ENCODE peak calls at places on chromosomes 11 and 22, in nine cellular contexts. O, B, X, J, F, G, Y, W and C are unnamed samples.

GRCh38 chr22:26563022-26563421 is 26.9 kb downstream of the TPST2 start:
- DNase-seq in B (no peak), G (no peak), W (no peak), F (no peak), X (no peak), Y (no peak), J (no peak), O (no peak), C (no peak)

GRCh38 chr11:126355324-126355925 is at the start of gene ST3GAL4:
- DNase-seq in B (peak; percentile 96), O (peak; percentile 83), F (peak; percentile 51), W (peak; percentile 13), G (peak; percentile 71), X (peak; percentile 93), J (peak; percentile 49), Y (peak; percentile 92), C (peak; percentile 80)

GRCh38 chr11:78022397-78023396 is at the start of gene KCTD14:
- DNase-seq in X (peak; percentile 58), F (no peak), Y (peak; percentile 47), J (no peak), G (no peak), O (peak; percentile 73), W (no peak), B (no peak), C (no peak)

GRCh38 chr11:128711136-128711535 is 17.3 kb downstream of the FLI1 start:
- DNase-seq in O (no peak), F (no peak), J (no peak), G (no peak), W (no peak), B (no peak), Y (no peak), X (no peak), C (no peak)

GRCh38 chr11:9692696-9693095 is 28.8 kb downstream of the SWAP70 start:
- DNase-seq in J (no peak), Y (no peak), B (peak; percentile 65), W (no peak), X (no peak), O (no peak), F (no peak), G (no peak), C (no peak)

GRCh38 chr22:37365950-37366349 is 61.3 kb downstream of the ELFN2 start:
- DNase-seq in W (no peak), B (no peak), F (no peak), X (no peak), J (no peak), Y (no peak), G (no peak), O (no peak), C (no peak)

GRCh38 chr11:121036981-121037380 is 13.1 kb downstream of the TBCEL start:
- DNase-seq in F (no peak), G (no peak), W (no peak), J (no peak), X (no peak), Y (no peak), O (no peak), B (no peak), C (no peak)

GRCh38 chr11:118953265-118953664 is 2.8 kb upstream of the UPK2 start:
- DNase-seq in O (no peak), B (peak; percentile 34), F (no peak), Y (no peak), G (no peak), J (no peak), X (peak; percentile 44), W (no peak), C (no peak)

GRCh38 chr22:26606611-26607010 is 11.2 kb downstream of the CRYBB1 start:
- DNase-seq in X (no peak), J (no peak), G (no peak), Y (no peak), O (no peak), F (no peak), B (no peak), W (no peak), C (no peak)

GRCh38 chr22:47247609-47248240 is 485.3 kb downstream of the TBC1D22A start:
- DNase-seq in O (no peak), W (no peak), J (no peak), X (no peak), B (no peak), F (no peak), G (no peak), Y (no peak), C (no peak)

GRCh38 chr22:36134167-36134566 is 26.4 kb downstream of the APOL3 start:
- DNase-seq in O (no peak), B (peak; percentile 17), G (no peak), W (no peak), J (no peak), F (no peak), X (no peak), Y (no peak), C (no peak)

GRCh38 chr11:95101935-95102334 is 12.3 kb downstream of the ENDOD1 start:
- DNase-seq in F (no peak), W (no peak), G (no peak), Y (no peak), O (no peak), B (no peak), J (no peak), X (no peak), C (no peak)

GRCh38 chr11:934437-934950 is 8.8 kb downstream of the AP2A2 start:
- DNase-seq in Y (no peak), B (no peak), W (no peak), O (no peak), J (no peak), F (no peak), X (no peak), G (no peak), C (no peak)

GRCh38 chr11:9028591-9028990 is 24.8 kb upstream of the NRIP3 start:
- DNase-seq in F (no peak), B (no peak), G (no peak), J (no peak), Y (no peak), O (no peak), W (no peak), X (no peak), C (no peak)

GRCh38 chr11:118202599-118203422 is 22.0 kb downstream of the JAML start:
- DNase-seq in Y (no peak), B (no peak), O (no peak), X (no peak), G (no peak), J (peak; percentile 56), F (peak; percentile 80), W (peak; percentile 41), C (no peak)

GRCh38 chr11:35553831-35554230 is 28.4 kb upstream of the PAMR1 start:
- DNase-seq in O (peak; percentile 14), J (no peak), X (no peak), Y (no peak), B (no peak), G (no peak), W (no peak), F (no peak), C (no peak)

GRCh38 chr22:19941365-19942070 is at the start of the genes COMT and TXNRD2:
- DNase-seq in F (peak; percentile 69), J (peak; percentile 65), W (peak; percentile 50), X (peak; percentile 78), Y (peak; percentile 87), O (peak; percentile 50), G (peak; percentile 83), B (peak; percentile 83), C (peak; percentile 38)

GRCh38 chr11:5618807-5619206 is 6.0 kb upstream of the TRIM34 start:
- DNase-seq in O (no peak), J (no peak), Y (no peak), B (no peak), X (no peak), W (no peak), F (no peak), G (no peak), C (no peak)

GRCh38 chr11:9533736-9534473 is 39.6 kb upstream of the WEE1 start:
- DNase-seq in J (no peak), F (no peak), X (no peak), B (no peak), Y (no peak), O (no peak), G (no peak), W (no peak), C (no peak)